ENCODE peak calls at places on chromosomes 2 and 18, in eight cellular contexts. K, J, A, E, H, L, X and Y are unnamed samples. For H3K36me3 and H3K27me3, the result is how much of the 10 kb centered on the place peaks cover.

GRCh38 chr18:73647391-73647790 is 500.2 kb downstream of the FBXO15 start:
- DNase-seq in K (no peak), J (no peak), A (no peak), E (no peak), H (no peak), L (no peak), X (peak), Y (no peak)

GRCh38 chr2:44964704-44965343 is 23.3 kb downstream of the SIX3 start:
- DNase-seq in K (no peak), J (no peak), A (no peak), E (no peak), H (no peak), L (no peak), X (no peak), Y (no peak)

GRCh38 chr18:29496276-29496675 is 1319.3 kb upstream of the CDH2 start:
- DNase-seq in K (no peak), J (no peak), A (no peak), E (no peak), H (no peak), L (no peak), X (no peak), Y (no peak)

GRCh38 chr2:136651611-136652010 is 113.7 kb upstream of the THSD7B start:
- DNase-seq in K (no peak), J (no peak), A (no peak), E (no peak), H (no peak), L (no peak), X (no peak), Y (no peak)

GRCh38 chr18:76426738-76427305 is 68.2 kb downstream of the ZNF516 start:
- DNase-seq in K (peak), J (peak), A (peak), E (no peak), H (no peak), L (no peak), X (no peak), Y (no peak)

GRCh38 chr2:109242654-109243331 is 113.8 kb downstream of the SH3RF3 start:
- DNase-seq in K (no peak), J (no peak), A (peak), E (peak), H (no peak), L (no peak), X (peak), Y (no peak)

GRCh38 chr2:29747786-29748470 is 173.5 kb downstream of the ALK start:
- DNase-seq in K (no peak), J (no peak), A (no peak), E (no peak), H (no peak), L (no peak), X (peak), Y (no peak)

GRCh38 chr2:200575957-200576356 is 9.9 kb upstream of the AOX1 start:
- DNase-seq in K (no peak), J (no peak), A (no peak), E (no peak), H (no peak), L (no peak), X (peak), Y (no peak)

GRCh38 chr2:29808321-29808720 is 113.1 kb downstream of the ALK start:
- DNase-seq in K (no peak), J (no peak), A (no peak), E (no peak), H (no peak), L (no peak), X (no peak), Y (no peak)

GRCh38 chr2:240742602-240743095 is 51.0 kb downstream of the AQP12A start:
- DNase-seq in K (no peak), J (peak), A (no peak), E (no peak), H (no peak), L (no peak), X (no peak), Y (no peak)

GRCh38 chr2:119647440-119648169 is 31.4 kb upstream of the TMEM177 start:
- DNase-seq in K (no peak), J (no peak), A (no peak), E (no peak), H (no peak), L (no peak), X (peak), Y (no peak)

GRCh38 chr2:31241625-31242270 is 7.8 kb downstream of the EHD3 start:
- DNase-seq in K (no peak), J (no peak), A (peak), E (no peak), H (no peak), L (no peak), X (no peak), Y (no peak)

GRCh38 chr18:37176307-37176934 is 347.5 kb downstream of the KIAA1328 start:
- DNase-seq in K (no peak), J (no peak), A (no peak), E (no peak), H (no peak), L (no peak), X (peak), Y (no peak)

GRCh38 chr2:172250801-172251200 is 148.1 kb upstream of the DLX2 start:
- DNase-seq in K (no peak), J (no peak), A (no peak), E (no peak), H (no peak), L (no peak), X (no peak), Y (no peak)

GRCh38 chr2:673615-674318 is 3.4 kb downstream of the TMEM18 start:
- DNase-seq in K (no peak), J (no peak), A (no peak), E (no peak), H (no peak), L (no peak), X (peak), Y (peak)

GRCh38 chr2:198712485-198712884 is 745.3 kb downstream of the SATB2 start:
- DNase-seq in K (no peak), J (no peak), A (no peak), E (no peak), H (no peak), L (no peak), X (no peak), Y (no peak)

GRCh38 chr2:223306371-223306770 is 254.4 kb downstream of the KCNE4 start:
- DNase-seq in K (no peak), J (peak), A (no peak), E (no peak), H (peak), L (no peak), X (peak), Y (no peak)
- TF ChIP-seq CTCF in K (no peak), J (peak), A (peak), E (peak), H (peak), L (no peak), X (peak), Y (no peak)

DNA sequence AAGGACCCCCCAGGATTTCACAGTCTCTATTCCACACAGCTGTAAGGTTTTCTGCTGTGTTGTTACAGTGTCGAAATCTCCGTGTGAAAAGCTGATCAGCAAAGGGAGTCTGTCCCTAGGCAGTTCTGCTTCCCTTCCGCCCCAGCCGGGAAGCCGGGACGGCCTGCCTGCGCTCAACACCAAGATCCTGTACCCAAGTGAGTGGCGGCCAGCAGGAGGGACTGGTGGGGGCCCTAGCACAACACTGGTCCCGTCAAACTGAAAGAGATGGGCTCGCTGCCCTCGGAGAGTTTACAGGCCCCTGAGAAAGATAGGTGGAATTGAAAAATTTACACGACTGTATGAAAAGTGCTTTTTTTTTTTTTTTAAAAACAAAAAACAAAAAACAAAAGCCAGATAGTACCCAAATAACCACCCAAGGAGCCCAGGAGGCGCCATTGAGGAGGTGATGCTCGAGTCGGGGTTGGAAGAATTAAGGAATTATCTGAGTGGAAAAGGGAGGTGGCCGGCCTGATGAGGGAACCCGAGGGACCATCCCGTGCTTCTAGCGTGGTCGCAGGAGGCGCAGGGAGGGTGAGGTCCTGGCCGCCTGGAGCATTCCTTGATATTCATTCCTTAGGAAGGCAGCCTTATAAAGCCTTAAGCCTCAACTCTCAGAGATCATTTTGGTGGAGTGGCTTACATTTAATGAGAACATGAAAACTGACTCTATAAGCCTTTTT is 96.7 kb downstream of the DGKD start:
- DNase-seq in K (peak), J (no peak), A (peak), E (no peak), H (no peak), L (no peak), X (no peak), Y (peak)
- H3K36me3 ChIP-seq in K (half or more), J (under half), A (half or more), E (half or more), H (under half), L (half or more), X (under half), Y (under half)

DNA sequence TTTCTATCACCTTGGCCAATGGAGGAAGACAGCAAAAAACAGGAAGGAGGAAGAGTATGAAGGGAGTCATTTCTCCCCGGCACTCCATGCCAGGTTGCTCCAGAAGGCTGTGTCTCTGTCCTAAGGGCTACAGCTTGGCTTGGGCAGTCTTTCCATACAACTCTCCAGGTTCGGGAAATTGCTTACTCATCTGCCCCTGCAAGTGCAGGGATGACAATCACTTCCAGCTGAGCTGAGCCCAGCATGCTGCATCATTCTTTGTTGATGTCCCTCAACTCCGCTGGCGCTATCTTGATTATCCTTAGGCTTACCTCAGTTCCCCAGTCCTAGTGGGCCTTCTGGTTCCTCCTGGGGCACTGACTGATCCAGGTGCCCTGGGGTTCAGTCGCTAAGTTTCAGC is 86.9 kb upstream of the COPS8 start:
- DNase-seq in K (no peak), J (no peak), A (no peak), E (no peak), H (no peak), L (no peak), X (peak), Y (no peak)
- H3K27me3 ChIP-seq in K (under half), J (under half), A (under half), E (under half), H (under half), L (under half), X (under half), Y (under half)

DNA sequence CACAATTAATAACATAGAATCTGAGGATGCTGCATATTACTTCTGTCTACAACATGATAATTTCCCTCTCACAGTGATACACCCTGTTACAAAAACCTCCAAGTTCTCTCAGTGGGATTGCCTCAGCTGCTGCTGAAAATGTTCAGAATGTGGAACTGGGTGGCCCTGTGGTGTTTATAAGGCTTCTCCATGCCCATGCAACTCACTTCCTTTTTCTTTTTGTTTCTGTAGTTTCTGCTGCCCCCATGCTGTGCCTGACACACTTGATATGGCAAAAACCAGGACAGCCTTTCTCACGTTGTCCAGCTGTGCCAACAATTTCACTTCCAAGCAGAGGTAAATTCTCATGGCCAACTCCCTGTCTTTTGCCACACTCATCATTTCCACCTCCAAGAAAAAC is 206.2 kb downstream of the RPIA start:
- DNase-seq in K (no peak), J (no peak), A (no peak), E (no peak), H (no peak), L (no peak), X (no peak), Y (no peak)
- TF ChIP-seq CTCF in K (no peak), J (no peak), A (no peak), E (no peak), H (no peak), L (no peak), X (no peak), Y (no peak)